ENCODE peak calls at places on chromosomes 11 and 22, in four cellular contexts. J is mesendoderm, G is H1, O is H9. X is an unnamed sample.
A peak's percentile ranks its signal among the peaks of the same experiment; 100 is the strongest.

GRCh38 chr11:126115253-126115540 is 52.5 kb upstream of the CDON start:
- DNase-seq in J (no peak), G (no peak), O (no peak), X (no peak)

GRCh38 chr11:1946812-1947480 is at the start of gene MRPL23:
- DNase-seq in J (no peak), O (no peak), G (no peak), X (no peak)

GRCh38 chr11:99015634-99016454 is 4.9 kb upstream of the CNTN5 start:
- DNase-seq in O (no peak), G (no peak), J (peak; percentile 60), X (peak; percentile 51)

GRCh38 chr11:123603666-123604065 is 50.8 kb downstream of the SCN3B start:
- DNase-seq in O (no peak), J (no peak), G (no peak), X (no peak)

GRCh38 chr11:8567597-8568198 is 26.3 kb downstream of the STK33 start:
- DNase-seq in O (no peak), G (no peak), J (no peak), X (peak; percentile 20)

GRCh38 chr11:32006799-32007388 is 84.0 kb upstream of the RCN1 start:
- DNase-seq in G (no peak), J (peak; percentile 63), O (peak; percentile 44), X (peak; percentile 51)

GRCh38 chr11:19962795-19963163 is 197.5 kb downstream of the DBX1 start:
- DNase-seq in G (no peak), J (no peak), O (no peak), X (peak; percentile 97)

GRCh38 chr11:82105331-82105992 is 628.2 kb downstream of the FAM181B start:
- DNase-seq in J (no peak), O (no peak), G (no peak), X (no peak)

GRCh38 chr22:23749747-23750373 is 1.1 kb downstream of the ZNF70 start:
- DNase-seq in O (no peak), J (no peak), G (no peak), X (no peak)

GRCh38 chr11:67438121-67438902 is 830 bp upstream of the PTPRCAP start:
- DNase-seq in O (peak; percentile 58), J (no peak), G (no peak), X (no peak)

GRCh38 chr22:20396639-20397038 is 2.7 kb downstream of the ZNF74 start:
- DNase-seq in J (no peak), O (no peak), G (no peak), X (peak; percentile 35)

GRCh38 chr11:20042717-20043392 is 117.4 kb downstream of the DBX1 start:
- DNase-seq in J (no peak), G (no peak), O (no peak), X (no peak)

DNA sequence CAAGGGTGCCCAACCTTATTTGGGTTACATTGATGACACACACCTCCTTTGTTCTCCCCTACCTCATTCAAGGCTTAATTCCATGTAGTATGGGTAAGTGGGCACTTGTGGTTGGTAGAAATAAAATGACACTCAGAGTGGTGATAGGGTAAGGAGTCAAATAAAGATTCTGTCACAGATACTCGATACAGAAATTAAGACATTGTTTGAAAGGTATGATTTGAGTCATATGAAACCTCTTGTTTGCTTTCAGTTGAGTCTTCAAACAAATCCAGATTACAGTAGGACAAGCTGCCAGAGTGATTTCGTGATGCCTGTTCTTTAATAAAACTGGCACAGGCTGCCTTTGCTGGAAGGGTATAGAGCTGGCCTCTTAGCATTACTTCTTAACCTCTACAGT is 182.4 kb downstream of the SPON1 start:
- DNase-seq in O (no peak), J (no peak), G (no peak), X (no peak)
- H4K5ac ChIP-seq in O (no peak overlapping the region), J (no peak overlapping the region), G (no peak overlapping the region), X (no peak overlapping the region)

DNA sequence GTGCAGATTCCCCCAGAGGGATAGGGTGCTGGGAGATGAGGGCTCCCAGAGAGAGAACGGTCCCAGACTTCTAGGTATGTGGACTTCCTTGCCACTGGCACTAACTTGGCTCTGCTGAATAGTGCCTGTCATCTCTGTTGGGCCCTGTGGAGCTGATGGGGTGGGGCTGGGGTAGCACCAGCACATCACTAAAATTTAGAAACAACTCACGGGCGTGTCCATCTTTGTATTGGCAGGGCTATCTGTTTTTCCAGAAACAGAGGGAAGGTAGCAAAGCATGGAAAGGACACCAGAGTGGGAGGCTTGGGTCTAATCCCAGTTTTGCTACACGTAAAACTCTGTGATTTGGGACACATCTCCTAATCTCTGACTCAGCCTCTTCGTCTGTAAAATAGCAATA is 25.8 kb downstream of the SWAP70 start:
- DNase-seq in O (no peak), G (no peak), J (no peak), X (no peak)
- H4K8ac ChIP-seq in O (no peak overlapping the region), G (no peak overlapping the region), J (no peak overlapping the region), X (no peak overlapping the region)

GRCh38 chr11:41398175-41398574 is 61.3 kb downstream of the LRRC4C start:
- DNase-seq in O (no peak), G (no peak), J (no peak), X (no peak)

GRCh38 chr11:41400124-41400523 is 59.3 kb downstream of the LRRC4C start:
- DNase-seq in G (no peak), J (no peak), O (no peak), X (no peak)

GRCh38 chr11:41392591-41392990 is 66.9 kb downstream of the LRRC4C start:
- DNase-seq in G (no peak), O (peak; percentile 31), J (peak; percentile 86), X (no peak)

DNA sequence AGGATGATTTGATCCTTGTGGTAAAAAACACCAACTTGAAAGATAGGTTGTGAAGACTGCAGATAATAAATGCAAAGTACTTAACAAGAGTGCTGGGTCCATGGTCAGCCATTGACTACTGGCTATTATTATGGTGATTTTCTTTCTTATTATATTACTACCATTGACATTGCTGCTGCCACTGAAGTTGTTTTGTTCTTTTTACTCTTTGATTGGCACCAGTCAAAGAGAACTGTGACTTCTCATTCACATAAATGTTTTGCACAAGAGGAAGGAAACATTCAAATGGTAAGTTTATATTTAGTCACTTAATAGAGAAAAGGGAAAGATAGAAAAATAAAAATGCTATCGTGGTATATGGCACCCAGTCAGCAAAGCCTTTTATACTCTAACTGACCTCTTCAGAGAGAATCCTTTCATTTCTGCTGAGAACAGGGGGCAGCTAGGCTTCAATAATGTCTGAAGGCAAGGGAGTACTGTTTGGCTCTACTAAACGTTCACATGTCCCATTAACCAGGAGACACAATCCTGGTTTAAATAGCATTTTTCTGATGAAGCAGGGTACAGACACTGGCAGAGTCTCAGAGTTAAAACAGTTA is 64.8 kb downstream of the LRRC4C start:
- DNase-seq in O (no peak), G (no peak), J (no peak), X (no peak)
- H4K5ac ChIP-seq in O (no peak overlapping the region), G (peak overlapping the region; percentile 51), J (no peak overlapping the region), X (no peak overlapping the region)

DNA sequence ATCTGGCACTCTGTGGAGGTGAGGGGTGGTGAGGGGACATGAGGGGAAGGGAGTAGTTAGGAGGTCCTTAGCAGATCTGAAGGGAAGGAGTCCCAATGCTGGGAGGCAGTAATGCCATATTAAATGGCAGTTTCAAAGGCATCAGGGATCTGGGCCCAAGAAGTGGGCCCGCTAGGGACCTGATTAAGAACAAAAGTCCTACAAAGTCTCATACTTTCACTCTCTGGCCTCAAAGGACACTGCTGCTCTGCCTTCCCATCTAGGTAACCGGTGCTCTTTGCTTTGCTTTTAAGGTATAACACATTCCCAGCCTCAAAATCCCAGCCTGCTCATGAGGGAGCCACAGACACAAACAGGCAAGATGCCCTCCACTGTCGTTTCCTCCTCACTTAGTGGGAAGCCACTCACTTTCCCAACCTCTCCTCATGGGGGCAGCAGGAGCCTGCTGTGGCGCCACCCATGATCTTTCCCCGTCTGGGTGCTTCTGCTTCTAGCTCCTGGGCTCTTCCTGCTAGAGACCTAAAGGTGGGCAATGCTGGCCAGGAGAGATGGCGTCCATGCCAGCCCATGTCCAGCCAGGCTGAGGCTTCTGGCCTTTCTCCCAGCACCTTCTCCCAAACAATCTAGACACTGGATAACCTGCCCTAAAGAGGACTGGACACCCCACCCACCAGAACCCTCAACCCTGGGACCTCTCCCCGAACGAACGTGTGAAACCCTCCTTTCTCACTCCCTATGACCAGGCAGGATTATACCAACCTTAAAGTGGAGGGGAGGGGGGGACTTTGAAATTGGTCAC is 68.3 kb downstream of the PLEKHA7 start:
- DNase-seq in O (peak; percentile 62), G (peak; percentile 69), J (peak; percentile 79), X (peak; percentile 34)
- H4K8ac ChIP-seq in O (no peak overlapping the region), G (no peak overlapping the region), J (no peak overlapping the region), X (no peak overlapping the region)

DNA sequence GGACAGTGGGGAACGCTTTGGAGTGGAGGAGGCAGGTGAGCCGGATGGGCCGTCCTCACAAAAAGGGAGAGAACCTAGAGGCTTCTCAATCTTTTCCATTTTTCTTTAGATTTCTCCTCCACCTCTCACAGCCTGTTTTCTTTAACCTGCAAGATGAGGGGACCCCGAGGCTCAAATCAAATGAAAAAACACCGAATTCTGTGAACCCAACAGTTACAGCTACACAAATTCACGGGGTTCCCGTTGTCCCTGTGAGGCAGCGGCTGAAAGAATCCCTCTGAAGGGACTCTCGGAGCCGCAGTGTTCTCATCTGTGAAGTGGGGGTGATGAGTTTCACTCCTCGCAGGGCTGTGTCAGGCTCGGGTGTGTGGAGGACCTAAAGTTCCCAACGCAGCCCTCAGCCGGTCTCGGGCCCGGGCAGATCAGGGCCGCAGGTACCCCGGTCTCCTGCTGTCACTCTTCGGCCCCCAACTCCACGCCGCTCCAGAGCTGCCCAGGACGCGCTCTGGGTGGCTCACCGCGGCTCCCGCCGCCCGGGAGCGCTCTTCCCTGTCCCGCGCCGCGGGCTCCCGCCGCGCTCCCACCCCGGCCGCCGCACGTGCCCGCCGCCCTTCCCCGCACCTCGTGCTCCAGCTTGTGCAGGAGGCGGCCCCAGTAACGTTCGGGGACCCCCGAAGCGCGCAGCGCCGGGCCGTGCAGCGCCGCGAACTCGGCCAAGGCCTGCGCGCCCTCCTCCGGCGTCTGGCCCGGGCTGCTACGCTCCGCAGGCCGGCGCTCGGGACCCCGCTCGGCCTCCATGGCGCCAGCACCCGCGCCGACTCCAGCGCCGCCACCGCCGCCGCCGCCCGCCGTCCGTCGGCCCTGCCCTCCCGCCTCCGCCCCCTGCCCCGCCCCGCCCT is at the start of gene TTLL12:
- DNase-seq in O (peak; percentile 56), G (no peak), J (peak; percentile 50), X (peak; percentile 21)
- H4K5ac ChIP-seq in O (no peak within 1 kb of the TSS), G (peak within 1 kb of the TSS; percentile 69), J (no peak within 1 kb of the TSS), X (peak within 1 kb of the TSS; percentile 91)

DNA sequence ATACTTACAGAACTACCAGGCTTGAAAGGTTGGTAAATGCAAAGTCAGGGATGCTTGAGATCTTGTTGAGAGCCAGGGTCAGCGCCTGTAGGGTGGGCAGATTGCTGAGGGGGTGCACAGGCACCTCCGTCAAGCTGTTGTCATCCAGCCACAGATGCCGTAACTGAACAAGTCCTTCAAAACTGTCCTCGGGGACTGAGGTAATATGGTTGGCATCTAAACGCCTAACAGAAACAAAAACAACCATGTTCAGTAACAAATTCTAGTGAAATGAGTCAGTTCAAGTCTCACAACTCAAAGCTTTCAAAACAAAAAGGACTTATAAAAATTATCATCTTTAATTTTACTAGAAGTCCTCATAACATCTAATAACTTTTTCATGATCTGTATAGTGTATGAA is 22.2 kb upstream of the CCDC34 start:
- DNase-seq in O (no peak), G (no peak), J (no peak), X (peak; percentile 82)
- H4K8ac ChIP-seq in O (no peak overlapping the region), G (no peak overlapping the region), J (no peak overlapping the region), X (peak overlapping the region; percentile 10)

X was measured in IMR-90.